ENCODE peak calls at places on chromosomes 16 and 17, in ten cellular contexts. One of them, this sample, is unnamed.

GRCh38 chr17:71339219-71339618 is 781.6 kb upstream of the SOX9 start:
- DNase-seq in left lung: no peak
- DNase-seq in astrocyte of the spinal cord: no peak
- DNase-seq in breast epithelium: no peak
- DNase-seq in A549: no peak
- DNase-seq in cardiac fibroblast: peak; percentile 55
- DNase-seq in GM23338: no peak
- DNase-seq in stomach: no peak
- DNase-seq in AG10803: no peak
- DNase-seq in heart left ventricle: no peak
- DNase-seq in this sample: no peak

GRCh38 chr17:8621585-8621984 is 8.9 kb downstream of the MYH10 start:
- DNase-seq in left lung: no peak
- DNase-seq in astrocyte of the spinal cord: peak; percentile 56
- DNase-seq in breast epithelium: no peak
- DNase-seq in A549: no peak
- DNase-seq in cardiac fibroblast: peak; percentile 63
- DNase-seq in GM23338: no peak
- DNase-seq in stomach: no peak
- DNase-seq in AG10803: no peak
- DNase-seq in heart left ventricle: no peak
- DNase-seq in this sample: no peak

GRCh38 chr16:23320695-23321094 is 18.6 kb downstream of the SCNN1B start:
- DNase-seq in left lung: peak; percentile 83
- DNase-seq in astrocyte of the spinal cord: no peak
- DNase-seq in breast epithelium: no peak
- DNase-seq in A549: no peak
- DNase-seq in cardiac fibroblast: no peak
- DNase-seq in GM23338: no peak
- DNase-seq in stomach: no peak
- DNase-seq in AG10803: no peak
- DNase-seq in heart left ventricle: no peak
- DNase-seq in this sample: no peak

GRCh38 chr17:73546770-73547345 is 97.4 kb downstream of the SDK2 start:
- DNase-seq in left lung: peak; percentile 89
- DNase-seq in astrocyte of the spinal cord: no peak
- DNase-seq in breast epithelium: peak; percentile 41
- DNase-seq in A549: peak; percentile 38
- DNase-seq in cardiac fibroblast: peak; percentile 7
- DNase-seq in GM23338: peak; percentile 79
- DNase-seq in stomach: peak; percentile 39
- DNase-seq in AG10803: peak; percentile 43
- DNase-seq in heart left ventricle: peak; percentile 39
- DNase-seq in this sample: peak; percentile 88

GRCh38 chr16:67653131-67654068 is 6.7 kb downstream of the ACD start:
- DNase-seq in left lung: peak; percentile 80
- DNase-seq in astrocyte of the spinal cord: no peak
- DNase-seq in breast epithelium: no peak
- DNase-seq in A549: no peak
- DNase-seq in cardiac fibroblast: no peak
- DNase-seq in GM23338: no peak
- DNase-seq in stomach: no peak
- DNase-seq in AG10803: no peak
- DNase-seq in heart left ventricle: no peak
- DNase-seq in this sample: no peak

GRCh38 chr17:28509784-28510183 is 3.6 kb downstream of the FOXN1 start:
- DNase-seq in left lung: no peak
- DNase-seq in astrocyte of the spinal cord: no peak
- DNase-seq in breast epithelium: no peak
- DNase-seq in A549: no peak
- DNase-seq in cardiac fibroblast: no peak
- DNase-seq in GM23338: no peak
- DNase-seq in stomach: no peak
- DNase-seq in AG10803: no peak
- DNase-seq in heart left ventricle: no peak
- DNase-seq in this sample: peak; percentile 64

GRCh38 chr17:56894859-56895455 is 18.9 kb downstream of the TRIM25 start:
- DNase-seq in left lung: no peak
- DNase-seq in astrocyte of the spinal cord: no peak
- DNase-seq in breast epithelium: no peak
- DNase-seq in A549: no peak
- DNase-seq in cardiac fibroblast: no peak
- DNase-seq in GM23338: no peak
- DNase-seq in stomach: no peak
- DNase-seq in AG10803: no peak
- DNase-seq in heart left ventricle: no peak
- DNase-seq in this sample: no peak

GRCh38 chr17:59008737-59009136 is 97.9 kb downstream of the TRIM37 start:
- DNase-seq in left lung: no peak
- DNase-seq in astrocyte of the spinal cord: no peak
- DNase-seq in breast epithelium: no peak
- DNase-seq in A549: no peak
- DNase-seq in cardiac fibroblast: no peak
- DNase-seq in GM23338: no peak
- DNase-seq in stomach: no peak
- DNase-seq in AG10803: no peak
- DNase-seq in heart left ventricle: no peak
- DNase-seq in this sample: no peak

GRCh38 chr17:73278465-73279453 is 17.1 kb upstream of the CPSF4L start:
- DNase-seq in left lung: no peak
- DNase-seq in astrocyte of the spinal cord: no peak
- DNase-seq in breast epithelium: peak; percentile 82
- DNase-seq in A549: no peak
- DNase-seq in cardiac fibroblast: peak; percentile 57
- DNase-seq in GM23338: no peak
- DNase-seq in stomach: peak; percentile 51
- DNase-seq in AG10803: peak; percentile 35
- DNase-seq in heart left ventricle: peak; percentile 63
- DNase-seq in this sample: peak; percentile 55

GRCh38 chr17:56125830-56126819 is 27.1 kb upstream of the ANKFN1 start:
- DNase-seq in left lung: no peak
- DNase-seq in astrocyte of the spinal cord: peak; percentile 84
- DNase-seq in breast epithelium: peak; percentile 26
- DNase-seq in A549: no peak
- DNase-seq in cardiac fibroblast: peak; percentile 14
- DNase-seq in GM23338: peak; percentile 76
- DNase-seq in stomach: no peak
- DNase-seq in AG10803: peak; percentile 85
- DNase-seq in heart left ventricle: no peak
- DNase-seq in this sample: peak; percentile 15

GRCh38 chr16:11621920-11622651 is 35.4 kb upstream of the LITAF start:
- DNase-seq in left lung: peak; percentile 67
- DNase-seq in astrocyte of the spinal cord: no peak
- DNase-seq in breast epithelium: no peak
- DNase-seq in A549: no peak
- DNase-seq in cardiac fibroblast: no peak
- DNase-seq in GM23338: no peak
- DNase-seq in stomach: no peak
- DNase-seq in AG10803: no peak
- DNase-seq in heart left ventricle: peak; percentile 48
- DNase-seq in this sample: no peak

GRCh38 chr17:38749222-38750043 is 1.3 kb upstream of the PCGF2 start:
- DNase-seq in left lung: peak; percentile 93
- DNase-seq in astrocyte of the spinal cord: peak; percentile 63
- DNase-seq in breast epithelium: peak; percentile 72
- DNase-seq in A549: peak; percentile 65
- DNase-seq in cardiac fibroblast: peak; percentile 87
- DNase-seq in GM23338: peak; percentile 91
- DNase-seq in stomach: peak; percentile 81
- DNase-seq in AG10803: peak; percentile 50
- DNase-seq in heart left ventricle: peak; percentile 94
- DNase-seq in this sample: peak; percentile 48

GRCh38 chr17:39062846-39063680 is 88.4 kb downstream of the PLXDC1 start:
- DNase-seq in left lung: no peak
- DNase-seq in astrocyte of the spinal cord: no peak
- DNase-seq in breast epithelium: no peak
- DNase-seq in A549: no peak
- DNase-seq in cardiac fibroblast: no peak
- DNase-seq in GM23338: peak; percentile 17
- DNase-seq in stomach: no peak
- DNase-seq in AG10803: peak; percentile 71
- DNase-seq in heart left ventricle: no peak
- DNase-seq in this sample: peak; percentile 53

GRCh38 chr17:77429985-77430752 is 289.4 kb downstream of the SEC14L1 start:
- DNase-seq in left lung: peak; percentile 91
- DNase-seq in astrocyte of the spinal cord: peak; percentile 98
- DNase-seq in breast epithelium: peak; percentile 87
- DNase-seq in A549: peak; percentile 84
- DNase-seq in cardiac fibroblast: peak; percentile 98
- DNase-seq in GM23338: peak; percentile 96
- DNase-seq in stomach: peak; percentile 85
- DNase-seq in AG10803: peak; percentile 99
- DNase-seq in heart left ventricle: peak; percentile 95
- DNase-seq in this sample: peak; percentile 74

GRCh38 chr16:8960788-8961109 is 3.0 kb downstream of the USP7 start:
- DNase-seq in left lung: no peak
- DNase-seq in astrocyte of the spinal cord: no peak
- DNase-seq in breast epithelium: no peak
- DNase-seq in A549: no peak
- DNase-seq in cardiac fibroblast: no peak
- DNase-seq in GM23338: no peak
- DNase-seq in stomach: no peak
- DNase-seq in AG10803: no peak
- DNase-seq in heart left ventricle: no peak
- DNase-seq in this sample: no peak

GRCh38 chr17:79338142-79338541 is 263.5 kb downstream of the ENGASE start:
- DNase-seq in left lung: peak; percentile 12
- DNase-seq in astrocyte of the spinal cord: no peak
- DNase-seq in breast epithelium: no peak
- DNase-seq in A549: no peak
- DNase-seq in cardiac fibroblast: no peak
- DNase-seq in GM23338: peak; percentile 36
- DNase-seq in stomach: no peak
- DNase-seq in AG10803: no peak
- DNase-seq in heart left ventricle: no peak
- DNase-seq in this sample: no peak

GRCh38 chr16:88864099-88864498 is 2.4 kb downstream of the PABPN1L start:
- DNase-seq in left lung: no peak
- DNase-seq in astrocyte of the spinal cord: no peak
- DNase-seq in breast epithelium: no peak
- DNase-seq in A549: no peak
- DNase-seq in cardiac fibroblast: no peak
- DNase-seq in GM23338: no peak
- DNase-seq in stomach: no peak
- DNase-seq in AG10803: no peak
- DNase-seq in heart left ventricle: no peak
- DNase-seq in this sample: no peak

GRCh38 chr16:88865742-88866141 is 718 bp downstream of the PABPN1L start:
- DNase-seq in left lung: no peak
- DNase-seq in astrocyte of the spinal cord: no peak
- DNase-seq in breast epithelium: no peak
- DNase-seq in A549: no peak
- DNase-seq in cardiac fibroblast: no peak
- DNase-seq in GM23338: no peak
- DNase-seq in stomach: no peak
- DNase-seq in AG10803: no peak
- DNase-seq in heart left ventricle: no peak
- DNase-seq in this sample: no peak

GRCh38 chr16:88864521-88864920 is 1.9 kb downstream of the PABPN1L start:
- DNase-seq in left lung: no peak
- DNase-seq in astrocyte of the spinal cord: no peak
- DNase-seq in breast epithelium: no peak
- DNase-seq in A549: no peak
- DNase-seq in cardiac fibroblast: no peak
- DNase-seq in GM23338: no peak
- DNase-seq in stomach: no peak
- DNase-seq in AG10803: no peak
- DNase-seq in heart left ventricle: no peak
- DNase-seq in this sample: no peak

GRCh38 chr16:88866151-88866920 is at the start of gene PABPN1L:
- DNase-seq in left lung: no peak
- DNase-seq in astrocyte of the spinal cord: no peak
- DNase-seq in breast epithelium: no peak
- DNase-seq in A549: no peak
- DNase-seq in cardiac fibroblast: no peak
- DNase-seq in GM23338: no peak
- DNase-seq in stomach: no peak
- DNase-seq in AG10803: no peak
- DNase-seq in heart left ventricle: no peak
- DNase-seq in this sample: no peak

GRCh38 chr16:88865310-88865709 is 1.1 kb downstream of the PABPN1L start:
- DNase-seq in left lung: no peak
- DNase-seq in astrocyte of the spinal cord: no peak
- DNase-seq in breast epithelium: no peak
- DNase-seq in A549: no peak
- DNase-seq in cardiac fibroblast: no peak
- DNase-seq in GM23338: no peak
- DNase-seq in stomach: no peak
- DNase-seq in AG10803: no peak
- DNase-seq in heart left ventricle: no peak
- DNase-seq in this sample: no peak
- H3K4me3 ChIP-seq in left lung: no peak overlapping the region
- H3K4me3 ChIP-seq in astrocyte of the spinal cord: no peak overlapping the region
- H3K4me3 ChIP-seq in breast epithelium: no peak overlapping the region
- H3K4me3 ChIP-seq in A549: no peak overlapping the region
- H3K4me3 ChIP-seq in cardiac fibroblast: no peak overlapping the region
- H3K4me3 ChIP-seq in GM23338: no peak overlapping the region
- H3K4me3 ChIP-seq in stomach: no peak overlapping the region
- H3K4me3 ChIP-seq in AG10803: no peak overlapping the region
- H3K4me3 ChIP-seq in heart left ventricle: no peak overlapping the region
- H3K4me3 ChIP-seq in this sample: no peak overlapping the region

GRCh38 chr16:52553322-52553721 is 6.4 kb upstream of the TOX3 start:
- DNase-seq in left lung: no peak
- DNase-seq in astrocyte of the spinal cord: no peak
- DNase-seq in breast epithelium: no peak
- DNase-seq in A549: no peak
- DNase-seq in cardiac fibroblast: no peak
- DNase-seq in GM23338: peak; percentile 41
- DNase-seq in stomach: no peak
- DNase-seq in AG10803: no peak
- DNase-seq in heart left ventricle: no peak
- DNase-seq in this sample: no peak
- TF ChIP-seq CTCF in left lung: no peak
- TF ChIP-seq CTCF in astrocyte of the spinal cord: no peak
- TF ChIP-seq CTCF in breast epithelium: no peak
- TF ChIP-seq CTCF in A549: peak; percentile 32
- TF ChIP-seq CTCF in cardiac fibroblast: no peak
- TF ChIP-seq CTCF in GM23338: peak; percentile 64
- TF ChIP-seq CTCF in stomach: no peak
- TF ChIP-seq CTCF in AG10803: no peak
- TF ChIP-seq CTCF in heart left ventricle: no peak
- TF ChIP-seq CTCF in this sample: peak; percentile 19

GRCh38 chr17:7042507-7043194 is 1.2 kb downstream of the SLC16A11 start:
- DNase-seq in left lung: peak; percentile 76
- DNase-seq in astrocyte of the spinal cord: no peak
- DNase-seq in breast epithelium: no peak
- DNase-seq in A549: no peak
- DNase-seq in cardiac fibroblast: no peak
- DNase-seq in GM23338: peak; percentile 70
- DNase-seq in stomach: no peak
- DNase-seq in AG10803: no peak
- DNase-seq in heart left ventricle: no peak
- DNase-seq in this sample: no peak
- H3K4me3 ChIP-seq in left lung: peak overlapping the region; percentile 41
- H3K4me3 ChIP-seq in astrocyte of the spinal cord: no peak overlapping the region
- H3K4me3 ChIP-seq in breast epithelium: peak overlapping the region; percentile 81
- H3K4me3 ChIP-seq in A549: no peak overlapping the region
- H3K4me3 ChIP-seq in cardiac fibroblast: peak overlapping the region; percentile 49
- H3K4me3 ChIP-seq in GM23338: peak overlapping the region; percentile 79
- H3K4me3 ChIP-seq in stomach: peak overlapping the region; percentile 43
- H3K4me3 ChIP-seq in AG10803: peak overlapping the region; percentile 53
- H3K4me3 ChIP-seq in heart left ventricle: peak overlapping the region; percentile 60
- H3K4me3 ChIP-seq in this sample: peak overlapping the region; percentile 35

GRCh38 chr17:68533887-68534700 is 21.9 kb downstream of the PRKAR1A start:
- DNase-seq in left lung: no peak
- DNase-seq in astrocyte of the spinal cord: peak; percentile 61
- DNase-seq in breast epithelium: no peak
- DNase-seq in A549: no peak
- DNase-seq in cardiac fibroblast: peak; percentile 54
- DNase-seq in GM23338: peak; percentile 52
- DNase-seq in stomach: no peak
- DNase-seq in AG10803: peak; percentile 81
- DNase-seq in heart left ventricle: no peak
- DNase-seq in this sample: peak; percentile 34
- TF ChIP-seq CTCF in left lung: peak; percentile 22
- TF ChIP-seq CTCF in astrocyte of the spinal cord: peak; percentile 47
- TF ChIP-seq CTCF in breast epithelium: peak; percentile 44
- TF ChIP-seq CTCF in A549: peak; percentile 49
- TF ChIP-seq CTCF in cardiac fibroblast: peak; percentile 25
- TF ChIP-seq CTCF in GM23338: no peak
- TF ChIP-seq CTCF in stomach: no peak
- TF ChIP-seq CTCF in AG10803: peak; percentile 65
- TF ChIP-seq CTCF in heart left ventricle: peak; percentile 25
- TF ChIP-seq CTCF in this sample: peak; percentile 20

This sample was measured in epithelial cell of esophagus.